ENCODE peak calls at places on chromosomes 7 and 10, in four cellular contexts. P is CD4-positive, alpha-beta T cell; L is stimulated activated naive CD4-positive, alpha-beta T cell treated with Interleukin-2 at 50 U/mL for 16 hours; S is activated CD4-positive, CD25-positive, alpha-beta regulatory T cell. Y is an unnamed sample.

GRCh38 chr10:97319671-97320479 is 804 bp downstream of the FRAT1 start:
- DNase-seq in P (peak; percentile 55), L (peak; percentile 68), S (peak; percentile 14), Y (peak; percentile 59)

GRCh38 chr7:105689093-105689819 is 108.0 kb upstream of the EFCAB10 start:
- DNase-seq in P (no peak), L (no peak), S (no peak), Y (peak; percentile 49)

GRCh38 chr7:45069444-45070253 is 19.1 kb downstream of the NACAD start:
- DNase-seq in P (no peak), L (no peak), S (no peak), Y (no peak)

GRCh38 chr10:44369851-44370250 is 15.0 kb downstream of the CXCL12 start:
- DNase-seq in P (no peak), L (no peak), S (no peak), Y (no peak)

GRCh38 chr10:47058961-47059391 is 147.7 kb downstream of the PTPN20 start:
- DNase-seq in P (no peak), L (no peak), S (no peak), Y (no peak)

GRCh38 chr10:79390551-79391229 is 43.4 kb downstream of the PPIF start:
- DNase-seq in P (no peak), L (no peak), S (no peak), Y (no peak)

GRCh38 chr10:71921319-71922027 is 42.7 kb upstream of the CHST3 start:
- DNase-seq in P (no peak), L (no peak), S (no peak), Y (peak; percentile 89)

GRCh38 chr7:82838314-82838713 is 324.4 kb downstream of the PCLO start:
- DNase-seq in P (no peak), L (no peak), S (no peak), Y (no peak)

GRCh38 chr7:110775046-110775445 is 315.9 kb upstream of the LRRN3 start:
- DNase-seq in P (no peak), L (no peak), S (no peak), Y (no peak)

GRCh38 chr7:143884978-143885559 is 16.9 kb downstream of the TCAF1 start:
- DNase-seq in P (no peak), L (no peak), S (no peak), Y (peak; percentile 85)

GRCh38 chr7:14717711-14718304 is 184.7 kb downstream of the DGKB start:
- DNase-seq in P (no peak), L (no peak), S (no peak), Y (no peak)

GRCh38 chr10:110547139-110547761 is 20.2 kb upstream of the SMC3 start:
- DNase-seq in P (no peak), L (no peak), S (no peak), Y (no peak)

GRCh38 chr10:22133640-22134624 is 83.9 kb downstream of the EBLN1 start:
- DNase-seq in P (no peak), L (no peak), S (no peak), Y (no peak)

GRCh38 chr7:4962872-4963775 is 4.1 kb upstream of the MMD2 start:
- DNase-seq in P (no peak), L (no peak), S (no peak), Y (no peak)

GRCh38 chr10:106967482-106967881 is 197.0 kb downstream of the SORCS1 start:
- DNase-seq in P (no peak), L (no peak), S (no peak), Y (no peak)

GRCh38 chr10:65861249-65861648 is 1064.6 kb upstream of the LRRTM3 start:
- DNase-seq in P (no peak), L (no peak), S (no peak), Y (no peak)

GRCh38 chr10:22805304-22805703 is 90.9 kb upstream of the PIP4K2A start:
- DNase-seq in P (no peak), L (no peak), S (no peak), Y (peak; percentile 77)

GRCh38 chr7:119900996-119901395 is 372.0 kb upstream of the KCND2 start:
- DNase-seq in P (no peak), L (no peak), S (no peak), Y (no peak)

GRCh38 chr7:116977172-116977571 is 23.9 kb downstream of the ST7 start:
- DNase-seq in P (no peak), L (no peak), S (no peak), Y (no peak)

GRCh38 chr10:86371691-86372090 is 5.1 kb upstream of the GRID1 start:
- DNase-seq in P (no peak), L (no peak), S (no peak), Y (no peak)

GRCh38 chr10:72508033-72508432 is 117.8 kb downstream of the MICU1 start:
- DNase-seq in P (no peak), L (no peak), S (no peak), Y (no peak)

GRCh38 chr10:44932338-44933116 is 21.4 kb downstream of the TMEM72 start:
- DNase-seq in P (peak; percentile 78), L (peak; percentile 63), S (peak; percentile 73), Y (peak; percentile 87)

GRCh38 chr10:95333997-95334792 is 43.4 kb upstream of the PDLIM1 start:
- DNase-seq in P (no peak), L (no peak), S (no peak), Y (no peak)

GRCh38 chr10:49280001-49280408 is 19.0 kb upstream of the C10orf71 start:
- DNase-seq in P (no peak), L (no peak), S (no peak), Y (no peak)

GRCh38 chr10:125064681-125065492 is 95.5 kb downstream of the CTBP2 start:
- DNase-seq in P (no peak), L (no peak), S (no peak), Y (no peak)

GRCh38 chr7:157464971-157465481 is 128.2 kb downstream of the DNAJB6 start:
- DNase-seq in P (no peak), L (no peak), S (no peak), Y (no peak)

GRCh38 chr10:81021428-81022129 is 483.9 kb downstream of the SH2D4B start:
- DNase-seq in P (no peak), L (no peak), S (no peak), Y (no peak)

GRCh38 chr7:1029637-1030443 is 14.5 kb upstream of the GPR146 start:
- DNase-seq in P (no peak), L (no peak), S (no peak), Y (no peak)